ENCODE peak calls at places on chromosomes 6 and 20, in four cellular contexts. J is SK-N-SH, O is K562, L is GM12878. P is an unnamed sample.
A peak's percentile ranks its signal among the peaks of the same experiment; 100 is the strongest.

GRCh38 chr6:7073810-7074525 is 33.8 kb upstream of the RREB1 start:
- DNase-seq in J (no peak), O (no peak), L (peak; percentile 92), P (no peak)

GRCh38 chr20:20729563-20729962 is 17.1 kb upstream of the RALGAPA2 start:
- DNase-seq in J (no peak), O (no peak), L (no peak), P (no peak)

GRCh38 chr6:144283781-144284473 is 1.2 kb upstream of the UTRN start:
- DNase-seq in J (no peak), O (no peak), L (no peak), P (no peak)

GRCh38 chr20:47681977-47682812 is 103.1 kb downstream of the SULF2 start:
- DNase-seq in J (no peak), O (no peak), L (no peak), P (no peak)

GRCh38 chr20:63189322-63189642 is 26.6 kb downstream of the YTHDF1 start:
- DNase-seq in J (no peak), O (no peak), L (no peak), P (no peak)

GRCh38 chr6:43239054-43239453 is 4.2 kb upstream of the TTBK1 start:
- DNase-seq in J (no peak), O (no peak), L (no peak), P (no peak)

GRCh38 chr6:156538875-156539660 is 238.1 kb upstream of the ARID1B start:
- DNase-seq in J (no peak), O (no peak), L (no peak), P (no peak)

GRCh38 chr6:170271771-170272314 is 19.0 kb downstream of the DLL1 start:
- DNase-seq in J (no peak), O (no peak), L (peak; percentile 91), P (no peak)

GRCh38 chr6:96939019-96939805 is 14.7 kb downstream of the KLHL32 start:
- DNase-seq in J (peak; percentile 21), O (no peak), L (no peak), P (no peak)

GRCh38 chr20:44802702-44803101 is 7.6 kb downstream of the RIMS4 start:
- DNase-seq in J (no peak), O (no peak), L (no peak), P (no peak)

GRCh38 chr6:33880746-33881145 is 76.9 kb upstream of the MLN start:
- DNase-seq in J (no peak), O (no peak), L (no peak), P (no peak)

GRCh38 chr20:20410678-20411077 is 42.8 kb downstream of the INSM1 start:
- DNase-seq in J (peak; percentile 66), O (no peak), L (no peak), P (no peak)

GRCh38 chr6:134472661-134473060 is 154.7 kb upstream of the SGK1 start:
- DNase-seq in J (no peak), O (no peak), L (no peak), P (no peak)

GRCh38 chr6:26155066-26155925 is 68.1 kb downstream of the HFE start:
- DNase-seq in J (peak; percentile 51), O (no peak), L (no peak), P (no peak)

GRCh38 chr6:74991573-74992332 is 214.1 kb downstream of the COL12A1 start:
- DNase-seq in J (no peak), O (no peak), L (no peak), P (no peak)

GRCh38 chr6:125797120-125797933 is 6.6 kb downstream of the NCOA7 start:
- DNase-seq in J (no peak), O (no peak), L (no peak), P (no peak)

GRCh38 chr20:50392138-50392866 is 117.9 kb upstream of the PTPN1 start:
- DNase-seq in J (no peak), O (no peak), L (no peak), P (no peak)

GRCh38 chr6:53673138-53673801 is 7.7 kb upstream of the KLHL31 start:
- DNase-seq in J (no peak), O (no peak), L (no peak), P (no peak)

GRCh38 chr6:150775400-150775799 is 90.1 kb upstream of the MTHFD1L start:
- DNase-seq in J (no peak), O (no peak), L (no peak), P (no peak)
- TF ChIP-seq RFX5 in J (no peak), O (no peak), L (no peak), P (no peak)

DNA sequence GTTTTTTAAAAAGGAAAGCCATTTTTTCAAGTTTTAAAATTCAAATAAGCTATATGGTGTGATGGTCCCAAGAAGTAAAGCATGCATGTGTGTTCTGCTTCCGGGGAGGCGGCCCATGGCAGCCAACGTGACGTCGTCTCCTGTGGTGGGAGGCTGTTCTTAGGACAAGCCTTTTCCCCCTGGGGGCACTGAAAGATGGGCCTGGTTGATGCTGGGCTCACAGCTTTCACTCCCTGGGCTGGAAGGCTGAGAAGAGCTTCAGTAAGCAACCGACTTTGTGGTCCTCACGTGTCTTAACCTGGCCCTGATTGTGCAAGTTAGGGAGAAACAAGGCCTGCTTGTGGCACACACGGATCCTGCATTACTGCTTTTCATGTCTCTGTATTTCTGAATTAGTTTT is 84.1 kb downstream of the SMOC2 start:
- DNase-seq in J (no peak), O (no peak), L (no peak), P (no peak)
- H3K27ac ChIP-seq in J (no peak overlapping the region), O (no peak overlapping the region), L (no peak overlapping the region), P (no peak overlapping the region)

GRCh38 chr6:80605165-80605989 is 498.9 kb downstream of the BCKDHB start:
- DNase-seq in J (peak; percentile 21), O (no peak), L (no peak), P (no peak)
- TF ChIP-seq NRF1 in J (no peak), O (no peak), L (no peak), P (no peak)

DNA sequence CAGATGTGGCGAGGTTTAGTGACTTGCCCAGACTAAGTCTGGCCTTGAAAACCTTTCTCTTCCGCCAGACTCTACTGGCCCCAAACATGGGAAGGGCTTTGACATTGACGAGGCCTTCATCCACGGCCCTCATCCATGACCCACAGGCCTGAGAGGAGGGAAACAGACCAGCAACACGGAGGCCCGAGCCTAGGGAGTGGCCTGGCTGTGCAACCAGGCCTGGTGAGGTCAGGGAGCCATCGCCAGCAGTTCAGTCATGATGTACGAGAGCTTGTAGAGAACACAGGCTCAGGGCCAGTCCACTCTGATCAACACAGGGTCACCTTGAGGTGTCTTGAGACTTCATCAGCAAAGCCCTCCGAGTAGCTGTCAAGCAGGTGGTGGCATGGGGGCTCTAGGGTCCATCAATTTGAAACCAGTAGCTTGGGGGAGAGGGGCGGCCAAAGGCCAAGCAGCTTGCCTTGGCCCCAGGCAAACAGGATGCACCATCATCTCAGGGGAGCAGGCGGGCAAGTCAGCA is 36.2 kb downstream of the GFOD1 start:
- DNase-seq in J (no peak), O (no peak), L (no peak), P (no peak)
- TF ChIP-seq RFX5 in J (no peak), O (no peak), L (no peak), P (no peak)

DNA sequence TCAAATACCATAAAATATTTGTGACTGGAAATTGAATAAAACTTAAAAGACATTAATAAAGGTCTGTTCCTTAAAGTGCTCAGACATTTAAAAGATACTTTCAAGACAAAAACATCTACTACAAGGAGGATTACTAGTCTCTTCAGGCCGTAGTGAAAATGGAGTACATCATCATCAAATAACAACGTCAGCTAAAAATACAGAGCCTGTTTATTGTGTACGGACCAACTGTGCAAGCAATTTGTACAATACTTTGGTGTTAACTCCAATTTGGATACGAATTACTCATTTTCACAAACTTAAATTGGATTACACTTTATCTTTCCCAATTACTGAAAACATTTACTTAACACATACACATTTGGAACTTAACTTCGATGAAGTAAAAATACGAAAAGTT is 852 bp downstream of the CYP39A1 start:
- DNase-seq in J (no peak), O (no peak), L (no peak), P (no peak)
- H3K27ac ChIP-seq in J (no peak overlapping the region), O (no peak overlapping the region), L (no peak overlapping the region), P (no peak overlapping the region)

DNA sequence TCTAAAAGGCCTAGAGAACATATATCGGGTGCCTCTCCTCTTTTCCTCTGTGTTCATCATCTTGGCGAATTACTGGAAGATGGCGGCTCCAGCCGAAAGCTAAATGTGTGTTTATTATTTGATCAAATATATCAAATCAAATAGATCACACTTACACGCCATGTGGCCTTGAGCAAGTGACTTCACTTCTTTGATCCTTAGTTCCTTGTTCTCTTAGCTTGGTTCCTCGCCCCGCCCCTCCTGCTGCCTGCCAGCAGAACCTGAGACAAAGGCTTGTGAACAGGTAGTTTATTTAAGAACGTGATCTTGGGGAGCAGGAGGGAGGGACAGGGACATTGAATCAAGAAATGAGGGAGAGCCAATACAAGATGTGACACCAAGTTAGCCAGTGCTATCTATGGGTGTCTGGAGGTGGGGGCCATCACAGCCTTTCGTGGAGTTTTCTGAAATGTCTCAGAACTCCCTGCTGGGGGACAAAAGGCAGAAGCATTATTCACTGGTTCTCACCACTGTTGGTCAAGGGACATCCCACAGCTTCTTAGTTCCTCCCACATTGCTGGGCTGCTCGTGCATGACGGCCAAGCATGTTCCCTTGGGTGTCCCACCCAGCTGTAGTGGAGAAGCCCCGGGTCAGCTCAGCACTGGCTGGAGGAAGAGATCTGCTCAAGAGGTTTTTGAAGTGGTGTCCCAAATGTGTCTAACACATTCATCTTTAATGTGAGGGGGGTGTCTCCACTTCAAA is 44.9 kb upstream of the RNF24 start:
- DNase-seq in J (no peak), O (no peak), L (peak; percentile 40), P (no peak)
- TF ChIP-seq NRF1 in J (no peak), O (no peak), L (no peak), P (no peak)

GRCh38 chr6:13163161-13163944 is 165.0 kb downstream of the TBC1D7 start:
- DNase-seq in J (no peak), O (no peak), L (no peak), P (no peak)

GRCh38 chr6:13165518-13166186 is 162.7 kb downstream of the TBC1D7 start:
- DNase-seq in J (no peak), O (no peak), L (no peak), P (no peak)

GRCh38 chr6:13159295-13159694 is 169.0 kb downstream of the TBC1D7 start:
- DNase-seq in J (no peak), O (no peak), L (no peak), P (no peak)

DNA sequence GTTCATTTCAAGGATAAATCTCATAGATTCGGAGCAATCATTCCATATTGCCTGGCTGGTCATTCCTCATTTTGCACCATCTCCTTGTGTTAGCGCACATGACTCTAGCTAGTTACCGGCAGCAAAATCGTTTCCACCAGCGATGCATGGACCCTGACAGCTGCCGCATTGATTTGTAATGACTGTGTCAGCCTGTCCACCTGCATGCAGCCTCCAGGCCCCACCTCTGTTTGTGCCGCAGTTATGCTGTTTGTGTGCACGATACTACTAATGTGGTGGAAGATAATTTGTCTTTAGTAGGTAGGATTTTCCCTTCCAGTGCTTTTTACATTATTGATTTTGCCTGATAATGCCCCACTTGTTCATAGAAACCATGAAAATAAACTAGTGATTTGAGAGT is 164.0 kb downstream of the TBC1D7 start:
- DNase-seq in J (no peak), O (no peak), L (no peak), P (no peak)
- TF ChIP-seq RFX5 in J (no peak), O (no peak), L (no peak), P (no peak)

GRCh38 chr6:39819676-39820075 is 27.5 kb downstream of the DAAM2 start:
- DNase-seq in J (no peak), O (no peak), L (no peak), P (no peak)

GRCh38 chr6:39823187-39823815 is 31.1 kb downstream of the DAAM2 start:
- DNase-seq in J (no peak), O (no peak), L (no peak), P (no peak)

GRCh38 chr6:39820553-39820952 is 28.4 kb downstream of the DAAM2 start:
- DNase-seq in J (no peak), O (no peak), L (no peak), P (no peak)

GRCh38 chr6:39821014-39821738 is 29.0 kb downstream of the DAAM2 start:
- DNase-seq in J (no peak), O (no peak), L (no peak), P (no peak)

GRCh38 chr6:39821739-39822532 is 29.8 kb downstream of the DAAM2 start:
- DNase-seq in J (no peak), O (no peak), L (no peak), P (no peak)
- H3K27ac ChIP-seq in J (no peak overlapping the region), O (no peak overlapping the region), L (no peak overlapping the region), P (no peak overlapping the region)